ENCODE peak calls at places on chromosome 2, in four cellular contexts. I, Y, H and K are unnamed samples.

GRCh38 chr2:201513271-201513670 is 61.7 kb downstream of the STRADB start:
- DNase-seq in H (no peak), I (no peak), Y (no peak), K (no peak)

GRCh38 chr2:169734172-169734847 is 678 bp downstream of the KLHL23 start:
- DNase-seq in Y (peak; percentile 55), H (peak; percentile 15), I (peak; percentile 19), K (no peak)

GRCh38 chr2:163601377-163601776 is 134.4 kb downstream of the FIGN start:
- DNase-seq in Y (no peak), I (no peak), H (no peak), K (no peak)

GRCh38 chr2:219119422-219120043 is 41.1 kb downstream of the NHEJ1 start:
- DNase-seq in H (peak; percentile 60), I (peak; percentile 35), Y (peak; percentile 81), K (no peak)

GRCh38 chr2:221289846-221290245 is 282.3 kb downstream of the EPHA4 start:
- DNase-seq in H (no peak), Y (no peak), I (no peak), K (no peak)

GRCh38 chr2:43142921-43143438 is 83.4 kb downstream of the ZFP36L2 start:
- DNase-seq in Y (no peak), I (no peak), H (peak; percentile 35), K (no peak)

GRCh38 chr2:26298638-26299393 is 47.1 kb upstream of the SELENOI start:
- DNase-seq in H (no peak), Y (no peak), I (peak; percentile 27), K (no peak)

GRCh38 chr2:149363953-149364352 is 33.6 kb downstream of the LYPD6 start:
- DNase-seq in I (no peak), Y (no peak), H (no peak), K (no peak)

GRCh38 chr2:234955971-234956509 is 4.2 kb downstream of the SH3BP4 start:
- DNase-seq in I (no peak), Y (peak; percentile 1), H (no peak), K (no peak)

GRCh38 chr2:126748929-126749518 is 93.1 kb downstream of the GYPC start:
- DNase-seq in Y (no peak), H (no peak), I (no peak), K (no peak)

GRCh38 chr2:126750506-126750905 is 94.5 kb downstream of the GYPC start:
- DNase-seq in H (no peak), I (no peak), Y (no peak), K (no peak)

GRCh38 chr2:126751477-126751876 is 95.5 kb downstream of the GYPC start:
- DNase-seq in H (no peak), Y (no peak), I (no peak), K (no peak)

GRCh38 chr2:126748188-126748760 is 92.3 kb downstream of the GYPC start:
- DNase-seq in I (no peak), Y (no peak), H (no peak), K (no peak)

DNA sequence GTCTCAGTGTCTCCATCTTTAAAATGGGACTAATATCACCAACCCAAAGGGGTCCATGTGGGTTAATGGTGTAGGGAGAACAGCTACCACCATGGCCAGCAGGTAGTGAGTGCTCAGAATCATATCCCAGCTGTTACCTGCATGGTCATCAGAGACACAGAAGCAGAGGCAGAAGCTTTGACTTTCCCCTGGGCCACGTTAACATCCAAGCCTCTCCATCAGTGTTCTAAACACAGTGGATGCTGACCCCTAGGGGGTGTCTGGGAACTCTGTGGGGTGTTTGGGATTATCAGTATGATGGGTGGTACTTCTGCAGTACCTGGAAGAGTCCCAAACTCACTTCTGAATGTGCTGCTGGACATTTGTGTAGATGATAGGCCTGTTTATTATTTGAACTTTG is 93.6 kb downstream of the GYPC start:
- DNase-seq in H (no peak), Y (no peak), I (no peak), K (no peak)
- TF ChIP-seq CTCF in H (no peak), Y (no peak), I (no peak), K (no peak)

DNA sequence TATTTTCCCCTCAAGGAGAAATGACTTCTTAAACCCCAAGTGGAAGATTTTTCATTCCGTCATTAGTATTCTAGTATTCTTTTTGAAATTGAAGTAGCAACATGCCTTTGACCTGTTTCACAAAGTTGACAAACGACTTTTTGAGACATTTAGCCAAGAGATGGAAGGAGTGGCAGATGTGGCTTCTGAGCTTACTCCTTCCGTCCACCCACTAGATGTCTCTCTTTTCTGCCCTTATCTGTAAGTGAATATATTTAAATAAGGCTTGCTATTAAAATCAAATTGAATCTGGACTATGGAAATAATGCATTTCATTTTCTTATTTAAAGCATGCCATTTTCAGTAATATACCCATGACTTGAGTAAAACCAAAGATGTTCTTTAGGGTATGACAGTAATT is 74.1 kb downstream of the ACTR3 start:
- DNase-seq in I (no peak), Y (no peak), H (no peak), K (no peak)
- TF ChIP-seq CTCF in I (no peak), Y (no peak), H (no peak), K (no peak)

GRCh38 chr2:239236043-239236807 is 164.6 kb downstream of the HDAC4 start:
- DNase-seq in H (peak; percentile 75), Y (no peak), I (no peak), K (peak; percentile 34)

GRCh38 chr2:239234826-239235175 is 166.0 kb downstream of the HDAC4 start:
- DNase-seq in Y (no peak), H (no peak), I (no peak), K (peak; percentile 8)

GRCh38 chr2:239233576-239233975 is 167.2 kb downstream of the HDAC4 start:
- DNase-seq in Y (no peak), H (no peak), I (no peak), K (no peak)

GRCh38 chr2:239235311-239235710 is 165.5 kb downstream of the HDAC4 start:
- DNase-seq in H (no peak), I (no peak), Y (no peak), K (peak; percentile 22)

DNA sequence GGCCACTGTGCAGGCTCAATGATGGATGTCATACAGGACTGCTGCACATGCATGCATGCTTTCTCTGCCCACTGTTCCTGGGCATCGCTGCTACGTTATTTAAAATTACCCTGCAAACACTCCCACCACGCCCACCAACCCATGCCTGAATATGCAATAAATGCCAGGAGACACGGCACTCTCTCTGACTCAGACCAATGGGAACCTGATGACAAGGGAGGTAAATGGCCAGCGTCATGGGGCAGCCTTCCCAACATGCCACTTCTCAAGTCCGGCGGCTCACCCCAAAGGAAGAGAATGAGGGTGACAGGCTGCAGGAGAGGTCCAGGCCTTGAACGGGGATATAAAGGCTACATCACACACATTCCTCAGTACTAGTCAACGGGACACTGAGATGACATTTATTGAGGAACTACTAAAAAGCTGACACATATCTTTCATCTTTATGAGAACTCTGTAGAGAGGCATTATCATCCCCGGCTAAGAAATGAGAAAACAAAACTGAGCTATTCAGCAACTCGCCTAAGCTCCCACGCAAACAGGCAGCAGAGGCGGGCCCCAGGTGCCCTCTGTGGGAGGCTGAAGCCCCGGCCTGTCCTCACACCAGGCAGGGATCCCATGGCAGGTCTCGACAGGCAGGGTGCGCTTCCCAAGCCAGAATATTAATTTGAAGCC is 166.5 kb downstream of the HDAC4 start:
- DNase-seq in Y (no peak), H (no peak), I (no peak), K (no peak)
- TF ChIP-seq CTCF in Y (no peak), H (no peak), I (no peak), K (no peak)

DNA sequence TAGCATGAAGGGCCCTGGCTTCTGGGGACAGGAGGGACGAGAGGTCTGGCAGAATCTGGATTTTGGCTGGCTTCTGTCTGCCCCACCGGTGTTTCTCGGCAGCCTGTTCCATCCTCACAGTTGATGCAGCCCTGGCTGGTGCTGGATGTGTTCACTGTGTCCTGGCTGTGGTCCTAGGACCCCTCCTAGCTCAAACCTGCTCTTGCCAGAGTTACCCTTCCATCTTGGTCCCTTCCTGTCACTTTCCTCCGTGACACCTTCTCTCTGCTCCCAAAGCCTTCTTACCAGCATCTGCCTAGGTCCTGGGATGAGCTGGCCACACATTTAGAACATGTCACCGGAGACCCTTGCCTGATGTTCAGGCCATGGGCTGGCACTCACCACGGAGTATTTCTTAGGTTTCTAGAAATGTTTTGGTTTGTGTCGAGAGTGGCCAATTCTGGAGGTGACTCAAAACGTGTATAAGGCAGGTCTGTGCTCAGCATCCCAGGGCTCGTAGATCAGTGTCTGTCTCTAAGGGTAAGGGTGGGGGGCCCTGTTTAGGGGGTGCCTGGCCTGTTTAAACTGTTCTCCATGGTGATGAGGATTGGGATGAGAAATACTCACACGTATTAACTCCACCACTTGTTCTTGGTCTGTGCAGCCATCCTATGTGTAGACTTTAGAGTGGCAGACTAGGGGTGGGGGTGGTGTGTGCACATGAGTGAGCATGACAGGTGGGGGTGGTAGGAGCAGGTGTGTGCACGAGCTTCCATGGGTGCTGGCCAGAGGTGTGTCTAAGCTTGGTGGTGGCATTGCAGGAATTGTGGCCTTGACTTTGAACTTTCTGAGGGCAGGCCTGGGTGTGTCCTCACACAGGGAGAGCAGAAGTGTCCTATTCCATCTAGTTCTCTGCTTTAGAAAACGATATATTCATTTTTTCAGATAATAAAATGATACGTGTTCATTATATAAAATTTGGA is 162.7 kb downstream of the DYSF start:
- DNase-seq in I (no peak), Y (peak; percentile 1), H (no peak), K (no peak)
- TF ChIP-seq CTCF in I (no peak), Y (no peak), H (no peak), K (no peak)

DNA sequence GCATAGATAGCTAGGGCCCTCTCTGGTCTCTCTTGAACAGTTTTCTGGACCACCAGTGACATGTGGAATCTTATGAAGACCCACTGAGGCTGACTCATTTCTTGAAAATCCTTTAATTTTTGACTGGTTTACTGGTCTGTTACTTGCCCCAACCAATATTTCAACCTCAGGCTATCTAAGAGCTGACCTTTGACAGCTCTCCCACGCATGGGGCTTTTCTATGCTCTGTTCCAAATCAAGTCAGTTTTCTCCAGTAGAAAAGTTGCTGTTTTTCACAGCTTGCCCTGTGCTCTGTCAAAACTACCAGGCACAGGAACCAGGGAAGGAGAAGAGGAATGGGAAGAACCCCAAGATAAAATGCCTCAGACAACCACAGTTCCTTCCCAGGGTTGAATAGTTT is 46.0 kb upstream of the MTIF2 start:
- DNase-seq in H (no peak), Y (no peak), I (no peak), K (no peak)
- TF ChIP-seq CTCF in H (no peak), Y (no peak), I (no peak), K (no peak)

GRCh38 chr2:65658871-65659270 is 226.5 kb upstream of the SPRED2 start:
- DNase-seq in Y (no peak), H (no peak), I (no peak), K (no peak)
- TF ChIP-seq CTCF in Y (no peak), H (no peak), I (no peak), K (no peak)

DNA sequence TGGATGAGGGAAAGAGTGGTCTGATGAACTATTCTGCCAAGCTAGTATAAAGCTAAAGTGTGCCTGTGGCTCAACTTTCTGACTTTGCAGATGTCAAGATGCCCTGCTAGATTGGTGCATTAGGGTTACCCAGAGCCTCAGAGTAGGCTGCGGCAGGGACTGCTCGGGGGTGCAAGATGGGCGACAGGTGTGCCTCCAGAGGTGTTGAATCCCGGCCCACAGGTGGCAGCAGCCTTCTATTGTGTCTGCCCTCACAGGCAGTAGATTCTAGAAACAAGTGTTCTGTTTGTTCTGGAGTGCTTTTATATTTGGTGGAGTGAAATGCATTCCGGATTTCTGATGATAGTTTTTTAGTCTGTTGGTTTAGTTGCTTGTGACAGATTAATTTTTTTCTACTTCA is 131.6 kb upstream of the IL1R2 start:
- DNase-seq in H (no peak), I (no peak), Y (peak; percentile 36), K (no peak)
- TF ChIP-seq CTCF in H (no peak), I (no peak), Y (no peak), K (no peak)

DNA sequence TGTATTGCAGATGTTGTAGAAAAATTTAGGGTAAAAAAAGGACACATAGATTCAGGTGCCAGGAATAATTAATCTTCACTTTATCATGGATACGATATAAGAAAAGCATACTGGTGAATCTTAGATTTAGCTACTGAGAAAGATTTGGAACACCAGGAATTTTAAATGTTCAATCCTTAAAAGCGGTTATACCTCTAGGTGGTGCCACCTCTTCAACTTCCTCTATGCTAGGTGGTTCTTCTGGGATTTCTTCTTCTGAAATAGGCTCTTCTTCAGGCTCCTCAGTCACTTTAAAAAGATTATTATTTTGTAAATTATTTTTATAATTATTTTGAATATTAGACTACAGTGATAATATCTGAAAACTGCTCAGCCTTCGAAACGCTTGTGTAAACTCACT is 133.1 kb downstream of the TTN start:
- DNase-seq in Y (no peak), H (no peak), I (no peak), K (no peak)
- TF ChIP-seq CTCF in Y (no peak), H (no peak), I (no peak), K (no peak)